ENCODE peak calls at places on chromosomes 3 and 15, in seven cellular contexts. One of them, this sample, is unnamed.

GRCh38 chr3:176848431-176849214 is 348.7 kb downstream of the TBL1XR1 start:
- DNase-seq in ovary: no peak
- DNase-seq in body of pancreas: no peak
- DNase-seq in uterus: no peak
- DNase-seq in tibial nerve: no peak
- DNase-seq in endothelial cell of umbilical vein: no peak
- DNase-seq in sigmoid colon: no peak
- DNase-seq in this sample: no peak

GRCh38 chr15:89136084-89136806 is 48.0 kb downstream of the ABHD2 start:
- DNase-seq in ovary: no peak
- DNase-seq in body of pancreas: no peak
- DNase-seq in uterus: no peak
- DNase-seq in tibial nerve: no peak
- DNase-seq in endothelial cell of umbilical vein: no peak
- DNase-seq in sigmoid colon: no peak
- DNase-seq in this sample: no peak

GRCh38 chr3:12884104-12884742 is 42.9 kb upstream of the RPL32 start:
- DNase-seq in ovary: peak; percentile 75
- DNase-seq in body of pancreas: no peak
- DNase-seq in uterus: peak; percentile 58
- DNase-seq in tibial nerve: no peak
- DNase-seq in endothelial cell of umbilical vein: no peak
- DNase-seq in sigmoid colon: peak; percentile 90
- DNase-seq in this sample: no peak

GRCh38 chr15:59594991-59595390 is 16.6 kb upstream of the GCNT3 start:
- DNase-seq in ovary: no peak
- DNase-seq in body of pancreas: no peak
- DNase-seq in uterus: no peak
- DNase-seq in tibial nerve: no peak
- DNase-seq in endothelial cell of umbilical vein: no peak
- DNase-seq in sigmoid colon: no peak
- DNase-seq in this sample: no peak

GRCh38 chr3:12662593-12663310 is 1.2 kb downstream of the RAF1 start:
- DNase-seq in ovary: peak; percentile 54
- DNase-seq in body of pancreas: peak; percentile 51
- DNase-seq in uterus: no peak
- DNase-seq in tibial nerve: no peak
- DNase-seq in endothelial cell of umbilical vein: peak; percentile 58
- DNase-seq in sigmoid colon: no peak
- DNase-seq in this sample: no peak

GRCh38 chr15:73942751-73943270 is 16.5 kb downstream of the LOXL1 start:
- DNase-seq in ovary: peak; percentile 30
- DNase-seq in body of pancreas: no peak
- DNase-seq in uterus: no peak
- DNase-seq in tibial nerve: no peak
- DNase-seq in endothelial cell of umbilical vein: no peak
- DNase-seq in sigmoid colon: no peak
- DNase-seq in this sample: no peak

GRCh38 chr15:51878446-51879386 is 49.3 kb downstream of the TMOD3 start:
- DNase-seq in ovary: no peak
- DNase-seq in body of pancreas: no peak
- DNase-seq in uterus: no peak
- DNase-seq in tibial nerve: no peak
- DNase-seq in endothelial cell of umbilical vein: peak; percentile 98
- DNase-seq in sigmoid colon: no peak
- DNase-seq in this sample: no peak

GRCh38 chr15:31366169-31366734 is 39.6 kb downstream of the KLF13 start:
- DNase-seq in ovary: peak; percentile 74
- DNase-seq in body of pancreas: peak; percentile 60
- DNase-seq in uterus: peak; percentile 40
- DNase-seq in tibial nerve: peak; percentile 37
- DNase-seq in endothelial cell of umbilical vein: no peak
- DNase-seq in sigmoid colon: peak; percentile 87
- DNase-seq in this sample: no peak

GRCh38 chr3:150599611-150600297 is 3.4 kb upstream of the SELENOT start:
- DNase-seq in ovary: no peak
- DNase-seq in body of pancreas: no peak
- DNase-seq in uterus: no peak
- DNase-seq in tibial nerve: no peak
- DNase-seq in endothelial cell of umbilical vein: peak; percentile 80
- DNase-seq in sigmoid colon: no peak
- DNase-seq in this sample: peak; percentile 18

GRCh38 chr15:25242957-25243799 is 195.6 kb downstream of the UBE3A start:
- DNase-seq in ovary: peak; percentile 10
- DNase-seq in body of pancreas: peak; percentile 2
- DNase-seq in uterus: peak; percentile 6
- DNase-seq in tibial nerve: peak; percentile 7
- DNase-seq in endothelial cell of umbilical vein: no peak
- DNase-seq in sigmoid colon: peak; percentile 53
- DNase-seq in this sample: no peak

GRCh38 chr3:50585919-50586762 is 16.8 kb downstream of the HEMK1 start:
- DNase-seq in ovary: no peak
- DNase-seq in body of pancreas: no peak
- DNase-seq in uterus: no peak
- DNase-seq in tibial nerve: no peak
- DNase-seq in endothelial cell of umbilical vein: no peak
- DNase-seq in sigmoid colon: no peak
- DNase-seq in this sample: no peak

GRCh38 chr3:66490214-66490613 is 10.6 kb downstream of the LRIG1 start:
- DNase-seq in ovary: no peak
- DNase-seq in body of pancreas: no peak
- DNase-seq in uterus: no peak
- DNase-seq in tibial nerve: no peak
- DNase-seq in endothelial cell of umbilical vein: peak; percentile 71
- DNase-seq in sigmoid colon: no peak
- DNase-seq in this sample: no peak

GRCh38 chr15:89822030-89822429 is 7.4 kb upstream of the ANPEP start:
- DNase-seq in ovary: no peak
- DNase-seq in body of pancreas: no peak
- DNase-seq in uterus: no peak
- DNase-seq in tibial nerve: no peak
- DNase-seq in endothelial cell of umbilical vein: no peak
- DNase-seq in sigmoid colon: no peak
- DNase-seq in this sample: no peak

GRCh38 chr15:42138411-42138810 is 18.0 kb downstream of the PLA2G4F start:
- DNase-seq in ovary: peak; percentile 3
- DNase-seq in body of pancreas: no peak
- DNase-seq in uterus: no peak
- DNase-seq in tibial nerve: no peak
- DNase-seq in endothelial cell of umbilical vein: no peak
- DNase-seq in sigmoid colon: peak; percentile 9
- DNase-seq in this sample: no peak

GRCh38 chr15:52159645-52160044 is 31.5 kb downstream of the GNB5 start:
- DNase-seq in ovary: no peak
- DNase-seq in body of pancreas: no peak
- DNase-seq in uterus: no peak
- DNase-seq in tibial nerve: no peak
- DNase-seq in endothelial cell of umbilical vein: no peak
- DNase-seq in sigmoid colon: no peak
- DNase-seq in this sample: no peak

GRCh38 chr15:84812842-84813241 is 4.3 kb upstream of the ALPK3 start:
- DNase-seq in ovary: no peak
- DNase-seq in body of pancreas: no peak
- DNase-seq in uterus: peak; percentile 7
- DNase-seq in tibial nerve: no peak
- DNase-seq in endothelial cell of umbilical vein: no peak
- DNase-seq in sigmoid colon: no peak
- DNase-seq in this sample: no peak

GRCh38 chr15:59335197-59335786 is 37.4 kb downstream of the MYO1E start:
- DNase-seq in ovary: no peak
- DNase-seq in body of pancreas: no peak
- DNase-seq in uterus: no peak
- DNase-seq in tibial nerve: no peak
- DNase-seq in endothelial cell of umbilical vein: no peak
- DNase-seq in sigmoid colon: no peak
- DNase-seq in this sample: no peak

GRCh38 chr3:10495003-10495402 is 10.4 kb downstream of the ATP2B2 start:
- DNase-seq in ovary: no peak
- DNase-seq in body of pancreas: peak; percentile 51
- DNase-seq in uterus: no peak
- DNase-seq in tibial nerve: no peak
- DNase-seq in endothelial cell of umbilical vein: peak; percentile 20
- DNase-seq in sigmoid colon: no peak
- DNase-seq in this sample: peak; percentile 84

GRCh38 chr3:108127301-108127988 is 36.6 kb upstream of the CD47 start:
- DNase-seq in ovary: no peak
- DNase-seq in body of pancreas: no peak
- DNase-seq in uterus: no peak
- DNase-seq in tibial nerve: no peak
- DNase-seq in endothelial cell of umbilical vein: no peak
- DNase-seq in sigmoid colon: no peak
- DNase-seq in this sample: no peak

GRCh38 chr3:8764528-8764927 is 4.9 kb downstream of the OXTR start:
- DNase-seq in ovary: no peak
- DNase-seq in body of pancreas: no peak
- DNase-seq in uterus: no peak
- DNase-seq in tibial nerve: no peak
- DNase-seq in endothelial cell of umbilical vein: no peak
- DNase-seq in sigmoid colon: no peak
- DNase-seq in this sample: no peak

GRCh38 chr3:21718161-21718765 is 32.7 kb downstream of the ZNF385D start:
- DNase-seq in ovary: no peak
- DNase-seq in body of pancreas: no peak
- DNase-seq in uterus: no peak
- DNase-seq in tibial nerve: no peak
- DNase-seq in endothelial cell of umbilical vein: no peak
- DNase-seq in sigmoid colon: no peak
- DNase-seq in this sample: peak; percentile 40

GRCh38 chr3:69951616-69952015 is 47.9 kb upstream of the SAMMSON start:
- DNase-seq in ovary: no peak
- DNase-seq in body of pancreas: peak; percentile 27
- DNase-seq in uterus: no peak
- DNase-seq in tibial nerve: no peak
- DNase-seq in endothelial cell of umbilical vein: no peak
- DNase-seq in sigmoid colon: no peak
- DNase-seq in this sample: no peak

GRCh38 chr3:11290743-11291680 is 18.8 kb downstream of the ATG7 start:
- DNase-seq in ovary: no peak
- DNase-seq in body of pancreas: no peak
- DNase-seq in uterus: no peak
- DNase-seq in tibial nerve: no peak
- DNase-seq in endothelial cell of umbilical vein: no peak
- DNase-seq in sigmoid colon: no peak
- DNase-seq in this sample: no peak

GRCh38 chr3:31699309-31699953 is 166.7 kb downstream of the STT3B start:
- DNase-seq in ovary: no peak
- DNase-seq in body of pancreas: no peak
- DNase-seq in uterus: no peak
- DNase-seq in tibial nerve: no peak
- DNase-seq in endothelial cell of umbilical vein: peak; percentile 46
- DNase-seq in sigmoid colon: no peak
- DNase-seq in this sample: peak; percentile 72

GRCh38 chr15:66999046-66999557 is 66.3 kb upstream of the SMAD3 start:
- DNase-seq in ovary: no peak
- DNase-seq in body of pancreas: no peak
- DNase-seq in uterus: no peak
- DNase-seq in tibial nerve: no peak
- DNase-seq in endothelial cell of umbilical vein: no peak
- DNase-seq in sigmoid colon: no peak
- DNase-seq in this sample: no peak

GRCh38 chr15:65194826-65195541 is 9.8 kb upstream of the CLPX start:
- DNase-seq in ovary: no peak
- DNase-seq in body of pancreas: no peak
- DNase-seq in uterus: peak; percentile 46
- DNase-seq in tibial nerve: no peak
- DNase-seq in endothelial cell of umbilical vein: no peak
- DNase-seq in sigmoid colon: peak; percentile 81
- DNase-seq in this sample: no peak

GRCh38 chr3:170081079-170081741 is 43.4 kb downstream of the GPR160 start:
- DNase-seq in ovary: no peak
- DNase-seq in body of pancreas: no peak
- DNase-seq in uterus: no peak
- DNase-seq in tibial nerve: no peak
- DNase-seq in endothelial cell of umbilical vein: no peak
- DNase-seq in sigmoid colon: no peak
- DNase-seq in this sample: no peak

GRCh38 chr3:52844290-52844985 is 9.6 kb upstream of the MUSTN1 start:
- DNase-seq in ovary: no peak
- DNase-seq in body of pancreas: no peak
- DNase-seq in uterus: no peak
- DNase-seq in tibial nerve: no peak
- DNase-seq in endothelial cell of umbilical vein: no peak
- DNase-seq in sigmoid colon: no peak
- DNase-seq in this sample: no peak
- TF ChIP-seq POLR2A in ovary: no peak
- TF ChIP-seq POLR2A in body of pancreas: no peak
- TF ChIP-seq POLR2A in uterus: no peak
- TF ChIP-seq POLR2A in tibial nerve: no peak
- TF ChIP-seq POLR2A in endothelial cell of umbilical vein: no peak
- TF ChIP-seq POLR2A in sigmoid colon: no peak
- TF ChIP-seq POLR2A in this sample: no peak

GRCh38 chr3:141412087-141412935 is 44.0 kb downstream of the ZBTB38 start:
- DNase-seq in ovary: peak; percentile 62
- DNase-seq in body of pancreas: peak; percentile 76
- DNase-seq in uterus: peak; percentile 55
- DNase-seq in tibial nerve: peak; percentile 37
- DNase-seq in endothelial cell of umbilical vein: peak; percentile 88
- DNase-seq in sigmoid colon: peak; percentile 79
- DNase-seq in this sample: no peak
- TF ChIP-seq POLR2A in ovary: no peak
- TF ChIP-seq POLR2A in body of pancreas: no peak
- TF ChIP-seq POLR2A in uterus: no peak
- TF ChIP-seq POLR2A in tibial nerve: peak; percentile 32
- TF ChIP-seq POLR2A in endothelial cell of umbilical vein: peak; percentile 41
- TF ChIP-seq POLR2A in sigmoid colon: no peak
- TF ChIP-seq POLR2A in this sample: no peak

GRCh38 chr3:187139895-187140253 is 578 bp upstream of the RPL39L start:
- DNase-seq in ovary: no peak
- DNase-seq in body of pancreas: no peak
- DNase-seq in uterus: no peak
- DNase-seq in tibial nerve: no peak
- DNase-seq in endothelial cell of umbilical vein: no peak
- DNase-seq in sigmoid colon: no peak
- DNase-seq in this sample: no peak

GRCh38 chr3:187136347-187136746 is 2.9 kb downstream of the RPL39L start:
- DNase-seq in ovary: no peak
- DNase-seq in body of pancreas: no peak
- DNase-seq in uterus: no peak
- DNase-seq in tibial nerve: no peak
- DNase-seq in endothelial cell of umbilical vein: no peak
- DNase-seq in sigmoid colon: no peak
- DNase-seq in this sample: no peak

GRCh38 chr3:187136936-187137335 is 2.4 kb downstream of the RPL39L start:
- DNase-seq in ovary: no peak
- DNase-seq in body of pancreas: no peak
- DNase-seq in uterus: no peak
- DNase-seq in tibial nerve: no peak
- DNase-seq in endothelial cell of umbilical vein: no peak
- DNase-seq in sigmoid colon: no peak
- DNase-seq in this sample: no peak

GRCh38 chr3:187139126-187139894 is at the start of gene RPL39L:
- DNase-seq in ovary: peak; percentile 82
- DNase-seq in body of pancreas: peak; percentile 65
- DNase-seq in uterus: peak; percentile 80
- DNase-seq in tibial nerve: peak; percentile 54
- DNase-seq in endothelial cell of umbilical vein: peak; percentile 87
- DNase-seq in sigmoid colon: peak; percentile 87
- DNase-seq in this sample: peak; percentile 91
- TF ChIP-seq POLR2A in ovary: no peak
- TF ChIP-seq POLR2A in body of pancreas: no peak
- TF ChIP-seq POLR2A in uterus: peak; percentile 27
- TF ChIP-seq POLR2A in tibial nerve: peak; percentile 52
- TF ChIP-seq POLR2A in endothelial cell of umbilical vein: peak; percentile 83
- TF ChIP-seq POLR2A in sigmoid colon: peak; percentile 16
- TF ChIP-seq POLR2A in this sample: peak; percentile 55

GRCh38 chr3:101827211-101828174 is 21.8 kb upstream of the NFKBIZ start:
- DNase-seq in ovary: peak; percentile 80
- DNase-seq in body of pancreas: peak; percentile 81
- DNase-seq in uterus: peak; percentile 77
- DNase-seq in tibial nerve: peak; percentile 60
- DNase-seq in endothelial cell of umbilical vein: peak; percentile 87
- DNase-seq in sigmoid colon: peak; percentile 90
- DNase-seq in this sample: no peak
- TF ChIP-seq POLR2A in ovary: peak; percentile 42
- TF ChIP-seq POLR2A in body of pancreas: peak; percentile 79
- TF ChIP-seq POLR2A in uterus: peak; percentile 63
- TF ChIP-seq POLR2A in tibial nerve: peak; percentile 52
- TF ChIP-seq POLR2A in endothelial cell of umbilical vein: no peak
- TF ChIP-seq POLR2A in sigmoid colon: peak; percentile 49
- TF ChIP-seq POLR2A in this sample: peak; percentile 26

This sample was measured in H54.